ENCODE peak calls at places on chromosomes 5 and 9, in seven cellular contexts. K, T, Z, W, L, M and E are unnamed samples.

GRCh38 chr9:35798658-35799366 is 7.4 kb downstream of the NPR2 start:
- DNase-seq in Z (no peak), T (peak), W (no peak), K (no peak), M (no peak), L (no peak), E (peak)

GRCh38 chr5:173352366-173353069 is 24.3 kb upstream of the STC2 start:
- DNase-seq in L (no peak), K (no peak), W (no peak), T (no peak), Z (no peak), M (no peak), E (no peak)

GRCh38 chr9:129071526-129072131 is 9.3 kb upstream of the DOLPP1 start:
- DNase-seq in Z (no peak), W (no peak), T (no peak), K (no peak), L (no peak), M (no peak), E (no peak)

GRCh38 chr5:179287071-179287470 is 58.2 kb downstream of the ADAMTS2 start:
- DNase-seq in M (no peak), T (no peak), W (no peak), L (no peak), K (no peak), Z (no peak), E (no peak)

GRCh38 chr9:130633336-130634190 is 30.8 kb upstream of the PRDM12 start:
- DNase-seq in M (no peak), L (no peak), T (no peak), W (no peak), K (no peak), Z (no peak), E (no peak)

GRCh38 chr5:105508519-105508918 is 1945.9 kb upstream of the NUDT12 start:
- DNase-seq in W (no peak), K (no peak), Z (no peak), M (no peak), T (peak), L (no peak), E (no peak)

GRCh38 chr5:96590796-96591195 is 71.4 kb upstream of the CAST start:
- DNase-seq in M (no peak), T (no peak), W (no peak), K (no peak), L (no peak), Z (no peak), E (no peak)

GRCh38 chr5:151591144-151591819 is at the start of gene FAT2:
- DNase-seq in M (no peak), K (no peak), T (no peak), Z (no peak), W (no peak), L (no peak), E (no peak)

GRCh38 chr5:173798127-173798810 is 89.9 kb upstream of the CPEB4 start:
- DNase-seq in T (no peak), M (no peak), K (no peak), L (no peak), Z (no peak), W (no peak), E (no peak)

GRCh38 chr9:83219154-83219923 is 156.4 kb upstream of the RASEF start:
- DNase-seq in T (peak), Z (peak), M (peak), W (peak), L (peak), K (peak), E (no peak)

GRCh38 chr9:13278368-13279246 is 885 bp downstream of the MPDZ start:
- DNase-seq in L (no peak), Z (peak), W (peak), M (peak), K (peak), T (peak), E (no peak)

GRCh38 chr5:112012112-112012511 is 255.1 kb upstream of the NREP start:
- DNase-seq in K (no peak), M (no peak), L (no peak), Z (no peak), W (no peak), T (peak), E (no peak)

GRCh38 chr5:67038817-67039603 is 157.6 kb downstream of the CD180 start:
- DNase-seq in W (no peak), T (peak), M (no peak), K (no peak), L (no peak), Z (no peak), E (no peak)

GRCh38 chr9:129436751-129437625 is 183.9 kb downstream of the C9orf50 start:
- DNase-seq in M (peak), W (no peak), T (peak), K (peak), L (no peak), Z (no peak), E (no peak)

GRCh38 chr9:122383992-122384461 is 13.2 kb downstream of the PTGS1 start:
- DNase-seq in W (no peak), Z (no peak), T (peak), K (no peak), M (no peak), L (no peak), E (no peak)

GRCh38 chr5:64977779-64978178 is 209.0 kb downstream of the CWC27 start:
- DNase-seq in T (peak), L (no peak), W (no peak), M (no peak), Z (no peak), K (no peak), E (no peak)

GRCh38 chr9:136697821-136698526 is 10.7 kb upstream of the AGPAT2 start:
- DNase-seq in M (no peak), Z (no peak), T (no peak), L (no peak), W (no peak), K (no peak), E (no peak)

GRCh38 chr5:32044904-32045303 is 129.2 kb downstream of the GOLPH3 start:
- DNase-seq in W (no peak), K (no peak), M (no peak), Z (no peak), T (peak), L (no peak), E (peak)

GRCh38 chr9:35277171-35277520 is 115.3 kb downstream of the UNC13B start:
- DNase-seq in L (no peak), W (no peak), K (no peak), T (no peak), Z (no peak), M (no peak), E (no peak)

GRCh38 chr9:115946530-115946929 is 207.1 kb upstream of the PAPPA start:
- DNase-seq in M (no peak), L (no peak), Z (no peak), K (no peak), T (peak), W (no peak), E (no peak)

GRCh38 chr5:173954671-173955605 is 34.0 kb upstream of the C5orf47 start:
- DNase-seq in T (peak), W (no peak), L (no peak), K (no peak), Z (no peak), M (no peak), E (peak)

GRCh38 chr9:26669641-26670040 is 223.0 kb downstream of the CAAP1 start:
- DNase-seq in K (no peak), Z (no peak), T (no peak), M (no peak), W (no peak), L (no peak), E (no peak)

GRCh38 chr5:76363385-76364261 is 39.5 kb upstream of the IQGAP2 start:
- DNase-seq in L (peak), T (no peak), K (peak), M (no peak), W (no peak), Z (no peak), E (no peak)

GRCh38 chr5:72013741-72014703 is 93.3 kb upstream of the MAP1B start:
- DNase-seq in W (peak), Z (no peak), K (peak), T (peak), L (no peak), M (peak), E (no peak)

GRCh38 chr5:2300861-2301610 is 418.3 kb upstream of the IRX4 start:
- DNase-seq in W (no peak), K (no peak), M (no peak), L (no peak), Z (no peak), T (no peak), E (no peak)

GRCh38 chr9:4050686-4051315 is 249.1 kb downstream of the GLIS3 start:
- DNase-seq in M (no peak), T (no peak), Z (no peak), W (no peak), L (no peak), K (no peak), E (no peak)

GRCh38 chr5:97162045-97162444 is 19.6 kb upstream of the LIX1 start:
- DNase-seq in T (peak), L (peak), Z (peak), M (peak), K (peak), W (peak), E (peak)

GRCh38 chr9:15079989-15080388 is 169.8 kb upstream of the FREM1 start:
- DNase-seq in W (no peak), M (no peak), L (no peak), T (no peak), K (no peak), Z (no peak), E (no peak)

GRCh38 chr5:158382473-158382872 is 523.5 kb upstream of the CLINT1 start:
- DNase-seq in M (peak), K (no peak), L (no peak), Z (peak), T (peak), W (no peak), E (peak)

GRCh38 chr5:148910686-148911361 is 84.4 kb downstream of the ADRB2 start:
- DNase-seq in L (peak), T (peak), W (no peak), M (no peak), Z (peak), K (no peak), E (no peak)

GRCh38 chr5:134430001-134430569 is 18.4 kb upstream of the CDKN2AIPNL start:
- DNase-seq in T (no peak), Z (no peak), M (no peak), K (no peak), L (no peak), W (no peak), E (no peak)

GRCh38 chr9:6876195-6876594 is 118.4 kb downstream of the KDM4C start:
- DNase-seq in T (peak), K (no peak), L (no peak), Z (no peak), W (no peak), M (no peak), E (no peak)

GRCh38 chr9:81035171-81035570 is 654.2 kb downstream of the TLE1 start:
- DNase-seq in M (no peak), T (peak), L (no peak), K (no peak), Z (no peak), W (no peak), E (peak)

GRCh38 chr5:73764586-73764985 is 138.6 kb downstream of the ARHGEF28 start:
- DNase-seq in T (peak), W (no peak), Z (no peak), K (no peak), L (peak), M (no peak), E (peak)

GRCh38 chr5:139669681-139670368 is 21.7 kb downstream of the CXXC5 start:
- DNase-seq in L (no peak), K (no peak), Z (no peak), W (no peak), T (no peak), M (peak), E (no peak)